ENCODE peak calls at places on chromosomes 3 and 15, in ten cellular contexts. U, P, Q, W, Z, T, V, S, L and B are unnamed samples.

GRCh38 chr3:129936757-129937156 is 37.8 kb upstream of the TRH start:
- DNase-seq in Z (peak), T (peak), S (no peak), W (no peak), Q (peak), V (peak), P (no peak), U (peak), L (peak), B (peak)

GRCh38 chr15:100726426-100727190 is 124.2 kb downstream of the ASB7 start:
- DNase-seq in U (no peak), P (peak), Q (no peak), L (no peak), W (no peak), T (no peak), S (no peak), V (peak), Z (peak), B (no peak)

GRCh38 chr3:101261506-101261905 is 58.9 kb downstream of the IMPG2 start:
- DNase-seq in P (no peak), T (no peak), Z (no peak), U (no peak), V (peak), L (no peak), Q (no peak), W (no peak), S (no peak), B (no peak)

GRCh38 chr3:115165266-115165665 is 18.2 kb upstream of the ZBTB20 start:
- DNase-seq in W (no peak), U (no peak), S (peak), P (no peak), T (no peak), Q (no peak), L (no peak), V (no peak), Z (no peak), B (no peak)

GRCh38 chr3:98325055-98325454 is 28.6 kb upstream of the OR5K4 start:
- DNase-seq in Z (no peak), P (no peak), L (no peak), W (no peak), T (no peak), V (no peak), S (no peak), Q (no peak), U (no peak), B (no peak)

GRCh38 chr3:106006001-106006400 is 137.2 kb upstream of the CBLB start:
- DNase-seq in P (no peak), W (no peak), S (no peak), U (no peak), L (no peak), V (peak), Q (peak), T (no peak), Z (peak), B (no peak)

GRCh38 chr3:52039426-52039825 is 16.9 kb downstream of the DUSP7 start:
- DNase-seq in Q (no peak), T (no peak), Z (no peak), W (no peak), S (no peak), U (no peak), V (no peak), P (no peak), L (no peak), B (no peak)

GRCh38 chr15:57231559-57231958 is 144.7 kb upstream of the CGNL1 start:
- DNase-seq in L (no peak), Q (no peak), Z (no peak), T (no peak), U (no peak), W (no peak), V (no peak), S (no peak), P (no peak), B (no peak)

GRCh38 chr3:99871231-99871898 is 53.7 kb downstream of the CMSS1 start:
- DNase-seq in V (no peak), Q (no peak), L (no peak), S (no peak), P (no peak), Z (peak), T (peak), W (no peak), U (no peak), B (no peak)

GRCh38 chr3:120928991-120929390 is 21.0 kb downstream of the STXBP5L start:
- DNase-seq in V (no peak), Z (no peak), Q (peak), T (no peak), P (no peak), W (no peak), S (no peak), L (no peak), U (no peak), B (no peak)

GRCh38 chr3:71489315-71489761 is 94.2 kb downstream of the FOXP1 start:
- DNase-seq in S (no peak), L (no peak), W (no peak), T (no peak), V (no peak), P (no peak), Q (no peak), U (no peak), Z (no peak), B (no peak)

GRCh38 chr3:141840737-141841544 is 35.5 kb upstream of the ATP1B3 start:
- DNase-seq in L (no peak), V (peak), Q (peak), U (no peak), Z (no peak), P (no peak), W (no peak), S (no peak), T (peak), B (peak)

GRCh38 chr15:38564557-38565286 is at the start of gene RASGRP1:
- DNase-seq in P (peak), V (peak), U (peak), W (peak), Z (peak), L (peak), Q (no peak), S (peak), T (peak), B (peak)

GRCh38 chr15:57735891-57736290 is 29.4 kb downstream of the POLR2M start:
- DNase-seq in P (no peak), Z (no peak), W (no peak), S (no peak), Q (no peak), U (no peak), V (no peak), T (no peak), L (no peak), B (no peak)

GRCh38 chr3:179071161-179071568 is 444 bp downstream of the ZMAT3 start:
- DNase-seq in U (peak), P (peak), S (peak), V (no peak), L (no peak), W (no peak), T (peak), Q (no peak), Z (peak), B (peak)

GRCh38 chr3:21526461-21526860 is 224.5 kb downstream of the ZNF385D start:
- DNase-seq in V (no peak), Z (no peak), T (no peak), L (no peak), P (no peak), U (no peak), W (no peak), S (no peak), Q (no peak), B (no peak)

GRCh38 chr15:66948294-66948693 is 117.1 kb upstream of the SMAD3 start:
- DNase-seq in P (no peak), V (no peak), Z (peak), T (no peak), L (no peak), W (no peak), U (no peak), Q (no peak), S (no peak), B (no peak)

GRCh38 chr3:126528800-126529541 is 5.0 kb downstream of the CHST13 start:
- DNase-seq in Q (no peak), Z (peak), U (peak), W (no peak), V (peak), L (no peak), T (no peak), P (no peak), S (no peak), B (no peak)

GRCh38 chr3:52253314-52254260 is 8.0 kb downstream of the PPM1M start:
- DNase-seq in Z (no peak), V (no peak), T (peak), P (peak), Q (no peak), W (no peak), U (no peak), L (no peak), S (peak), B (no peak)

GRCh38 chr3:192921793-192922192 is 4.1 kb upstream of the MB21D2 start:
- DNase-seq in W (no peak), S (no peak), L (no peak), Q (no peak), Z (no peak), U (no peak), V (no peak), T (no peak), P (no peak), B (no peak)

GRCh38 chr15:31171731-31172130 is 70.2 kb upstream of the TRPM1 start:
- DNase-seq in U (no peak), Q (no peak), L (no peak), Z (no peak), P (no peak), V (no peak), W (no peak), S (no peak), T (no peak), B (no peak)

GRCh38 chr15:82999905-83000671 is 11.4 kb downstream of the C15orf40 start:
- DNase-seq in L (no peak), P (peak), V (peak), Z (peak), Q (no peak), U (peak), T (peak), W (no peak), S (no peak), B (peak)

GRCh38 chr3:190780524-190780923 is 82.0 kb downstream of the GMNC start:
- DNase-seq in T (no peak), L (no peak), U (no peak), W (no peak), S (no peak), V (no peak), P (no peak), Q (peak), Z (no peak), B (no peak)

GRCh38 chr15:49895337-49896223 is 223.5 kb downstream of the ATP8B4 start:
- DNase-seq in U (no peak), W (no peak), P (no peak), Z (no peak), S (no peak), Q (no peak), V (peak), T (no peak), L (no peak), B (no peak)

GRCh38 chr3:8456118-8456811 is 45.4 kb upstream of the LMCD1 start:
- DNase-seq in Q (no peak), P (no peak), W (no peak), T (no peak), S (no peak), U (no peak), Z (peak), L (no peak), V (no peak), B (no peak)

GRCh38 chr3:114973576-114973975 is 173.5 kb downstream of the ZBTB20 start:
- DNase-seq in W (no peak), Z (no peak), U (no peak), P (no peak), T (no peak), V (no peak), Q (no peak), L (no peak), S (no peak), B (no peak)

GRCh38 chr15:40032125-40032839 is 6.7 kb downstream of the SRP14 start:
- DNase-seq in T (peak), Z (no peak), U (no peak), V (no peak), L (no peak), W (no peak), P (no peak), S (no peak), Q (no peak), B (no peak)